ENCODE peak calls at places on chromosomes 5 and 9, in four cellular contexts. T, G, A and Y are unnamed samples.

GRCh38 chr9:97598461-97599288 is 34.5 kb downstream of the TSTD2 start:
- DNase-seq in T (peak), G (peak), A (no peak), Y (peak)

GRCh38 chr5:149901511-149901910 is 43.1 kb downstream of the PDE6A start:
- DNase-seq in T (no peak), G (no peak), A (no peak), Y (no peak)

GRCh38 chr9:35952526-35953191 is 5.3 kb downstream of the OR2S2 start:
- DNase-seq in T (no peak), G (no peak), A (no peak), Y (no peak)

GRCh38 chr9:87062706-87063105 is 115.4 kb upstream of the GAS1 start:
- DNase-seq in T (no peak), G (no peak), A (no peak), Y (no peak)

GRCh38 chr5:176901260-176902101 is 2.3 kb upstream of the HK3 start:
- DNase-seq in T (no peak), G (no peak), A (no peak), Y (no peak)

GRCh38 chr5:76790632-76791290 is 28.1 kb upstream of the F2RL1 start:
- DNase-seq in T (peak), G (peak), A (peak), Y (no peak)

GRCh38 chr5:27008604-27009564 is 29.5 kb downstream of the CDH9 start:
- DNase-seq in T (no peak), G (no peak), A (no peak), Y (no peak)

GRCh38 chr9:110089681-110090370 is 118.1 kb downstream of the C9orf152 start:
- DNase-seq in T (peak), G (no peak), A (no peak), Y (no peak)

GRCh38 chr5:172454355-172455086 is at the start of gene SH3PXD2B:
- DNase-seq in T (peak), G (peak), A (no peak), Y (peak)

GRCh38 chr5:144205141-144205551 is 34.5 kb downstream of the KCTD16 start:
- DNase-seq in T (peak), G (peak), A (no peak), Y (no peak)